ENCODE peak calls at places on chromosomes 2 and 18, in five cellular contexts. F is K562, T is GM23338, D is HepG2, M is GM12878. Q is an unnamed sample.

GRCh38 chr18:36476433-36476832 is 178.9 kb downstream of the FHOD3 start:
- DNase-seq in F (no peak), T (no peak), D (no peak), M (no peak), Q (no peak)

GRCh38 chr2:191325651-191326365 is 80.6 kb downstream of the MYO1B start:
- DNase-seq in F (no peak), T (no peak), D (no peak), M (no peak), Q (no peak)

GRCh38 chr18:47283476-47283875 is 32.0 kb upstream of the SKOR2 start:
- DNase-seq in F (peak), T (peak), D (peak), M (no peak), Q (peak)

GRCh38 chr2:157388827-157389226 is 55.1 kb downstream of the CYTIP start:
- DNase-seq in F (no peak), T (no peak), D (no peak), M (no peak), Q (no peak)

GRCh38 chr2:184611221-184612085 is 13.1 kb downstream of the ZNF804A start:
- DNase-seq in F (peak), T (peak), D (no peak), M (no peak), Q (no peak)

GRCh38 chr2:163670929-163671328 is 64.9 kb downstream of the FIGN start:
- DNase-seq in F (no peak), T (no peak), D (no peak), M (no peak), Q (no peak)

GRCh38 chr18:21656402-21656801 is 44.3 kb downstream of the SNRPD1 start:
- DNase-seq in F (no peak), T (no peak), D (no peak), M (no peak), Q (no peak)

GRCh38 chr2:131077182-131077846 is 15.9 kb downstream of the FAM168B start:
- DNase-seq in F (no peak), T (no peak), D (no peak), M (no peak), Q (no peak)

GRCh38 chr2:162706770-162707169 is 131.8 kb downstream of the KCNH7 start:
- DNase-seq in F (no peak), T (no peak), D (no peak), M (no peak), Q (no peak)

GRCh38 chr2:205783872-205784510 is 101.7 kb downstream of the NRP2 start:
- DNase-seq in F (no peak), T (no peak), D (peak), M (no peak), Q (no peak)

GRCh38 chr2:118122768-118123335 is 34.6 kb downstream of the INSIG2 start:
- DNase-seq in F (no peak), T (no peak), D (no peak), M (peak), Q (peak)

GRCh38 chr2:230130668-230131364 is 62.1 kb upstream of the SLC16A14 start:
- DNase-seq in F (no peak), T (no peak), D (peak), M (no peak), Q (peak)

GRCh38 chr2:177241771-177242135 is 22.8 kb downstream of the NFE2L2 start:
- DNase-seq in F (no peak), T (no peak), D (no peak), M (no peak), Q (no peak)

GRCh38 chr18:79644006-79644665 is 35.5 kb upstream of the CTDP1 start:
- DNase-seq in F (peak), T (peak), D (peak), M (peak), Q (peak)

GRCh38 chr2:215728504-215729065 is 284.8 kb downstream of the MREG start:
- DNase-seq in F (no peak), T (no peak), D (peak), M (peak), Q (no peak)

GRCh38 chr2:221176666-221177065 is 395.4 kb downstream of the EPHA4 start:
- DNase-seq in F (no peak), T (no peak), D (no peak), M (no peak), Q (no peak)

GRCh38 chr2:51624995-51625394 is 593.1 kb upstream of the NRXN1 start:
- DNase-seq in F (no peak), T (no peak), D (no peak), M (no peak), Q (no peak)

GRCh38 chr2:111704246-111704645 is 179.7 kb downstream of the ANAPC1 start:
- DNase-seq in F (no peak), T (no peak), D (peak), M (no peak), Q (peak)

GRCh38 chr18:24075731-24076130 is 61.2 kb downstream of the TTC39C start:
- DNase-seq in F (no peak), T (no peak), D (no peak), M (no peak), Q (no peak)

GRCh38 chr2:161415467-161416293 is 417 bp upstream of the TBR1 start:
- DNase-seq in F (no peak), T (peak), D (peak), M (no peak), Q (no peak)

GRCh38 chr2:130346741-130347066 is 4.0 kb downstream of the IMP4 start:
- DNase-seq in F (no peak), T (no peak), D (no peak), M (no peak), Q (no peak)

GRCh38 chr2:240455227-240455718 is 19.8 kb downstream of the GPC1 start:
- DNase-seq in F (no peak), T (no peak), D (no peak), M (no peak), Q (no peak)

GRCh38 chr2:121532347-121532766 is 1.7 kb downstream of the RNU4ATAC start:
- DNase-seq in F (peak), T (no peak), D (peak), M (no peak), Q (peak)

GRCh38 chr2:23590227-23590869 is 205.4 kb downstream of the KLHL29 start:
- DNase-seq in F (no peak), T (no peak), D (no peak), M (no peak), Q (no peak)

GRCh38 chr2:59025157-59025757 is 784.1 kb upstream of the FANCL start:
- DNase-seq in F (peak), T (peak), D (peak), M (no peak), Q (peak)

GRCh38 chr18:11761553-11761952 is 72.5 kb downstream of the GNAL start:
- DNase-seq in F (peak), T (peak), D (peak), M (no peak), Q (no peak)

GRCh38 chr2:27308359-27308875 is at the start of gene UCN:
- DNase-seq in F (no peak), T (peak), D (no peak), M (no peak), Q (no peak)

GRCh38 chr18:50158866-50159653 is 35.9 kb downstream of the MYO5B start:
- DNase-seq in F (no peak), T (no peak), D (no peak), M (no peak), Q (no peak)

GRCh38 chr18:50161806-50162205 is 33.1 kb downstream of the MYO5B start:
- DNase-seq in F (no peak), T (no peak), D (no peak), M (no peak), Q (no peak)

GRCh38 chr18:50159654-50160046 is 35.3 kb downstream of the MYO5B start:
- DNase-seq in F (no peak), T (no peak), D (no peak), M (no peak), Q (no peak)

GRCh38 chr18:50163505-50163904 is 31.4 kb downstream of the MYO5B start:
- DNase-seq in F (no peak), T (no peak), D (no peak), M (no peak), Q (no peak)

GRCh38 chr18:50162486-50163304 is 32.3 kb downstream of the MYO5B start:
- DNase-seq in F (no peak), T (no peak), D (no peak), M (no peak), Q (no peak)
- TF ChIP-seq JUNB in F (no peak), T (no peak), D (no peak), M (no peak), Q (no peak)

GRCh38 chr18:73980289-73980979 is 167.2 kb downstream of the FBXO15 start:
- DNase-seq in F (no peak), T (peak), D (peak), M (no peak), Q (peak)
- TF ChIP-seq CTCF in F (peak), T (peak), D (peak), M (no peak), Q (peak)

DNA sequence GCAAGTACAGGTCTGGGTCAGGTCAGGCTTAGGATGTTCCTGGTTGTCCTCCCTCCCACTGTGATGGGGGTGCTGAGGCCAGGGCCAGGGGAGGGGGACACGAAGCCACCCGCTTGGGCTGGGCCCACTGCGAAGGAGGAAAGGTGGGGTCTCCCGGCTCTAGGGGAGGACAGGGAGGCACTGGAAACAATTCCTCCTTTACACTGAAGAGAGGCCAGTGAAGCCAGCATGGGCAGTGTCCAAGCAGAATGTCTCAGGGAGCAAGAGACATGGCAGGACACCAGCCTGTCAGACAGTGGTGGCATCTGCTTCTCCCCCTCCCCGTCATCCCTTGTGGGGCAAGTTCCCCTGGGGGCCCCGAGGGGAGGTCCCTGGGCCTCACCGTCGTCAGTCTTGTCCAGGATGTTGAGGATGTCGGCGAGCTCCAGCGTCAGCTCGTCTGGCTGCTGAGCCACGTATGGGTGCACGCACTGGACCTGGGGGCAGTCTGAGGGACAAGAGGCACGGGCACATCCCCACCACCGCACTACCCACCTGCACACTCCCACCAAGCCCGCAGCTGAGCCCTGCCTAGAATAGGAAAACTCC is 10.8 kb downstream of the SNORC start:
- DNase-seq in F (no peak), T (no peak), D (no peak), M (no peak), Q (no peak)
- TF ChIP-seq JUNB in F (no peak), T (no peak), D (no peak), M (no peak), Q (no peak)

GRCh38 chr18:9545029-9545428 is 69.3 kb downstream of the PPP4R1 start:
- DNase-seq in F (no peak), T (no peak), D (no peak), M (no peak), Q (no peak)
- TF ChIP-seq CTCF in F (no peak), T (no peak), D (no peak), M (no peak), Q (no peak)

GRCh38 chr2:237538001-237538720 is 28.2 kb upstream of the PRLH start:
- DNase-seq in F (no peak), T (peak), D (no peak), M (no peak), Q (no peak)
- TF ChIP-seq JUNB in F (no peak), T (no peak), D (no peak), M (no peak), Q (no peak)

GRCh38 chr2:168687314-168687713 is 115.1 kb upstream of the NOSTRIN start:
- DNase-seq in F (no peak), T (peak), D (no peak), M (no peak), Q (peak)
- TF ChIP-seq CTCF in F (no peak), T (peak), D (peak), M (peak), Q (peak)

Q was measured in A549.